ENCODE peak calls at places on chromosomes 12 and 14, in four cellular contexts. W is IMR-90, L is mesendoderm, S is H1. B is an unnamed sample.

GRCh38 chr14:33916663-33917565 is 34.0 kb downstream of the EGLN3 start:
- DNase-seq in W (no peak), L (peak; percentile 62), S (no peak), B (no peak)

GRCh38 chr12:8734873-8735381 is 37.1 kb downstream of the RIMKLB start:
- DNase-seq in W (peak; percentile 19), L (no peak), S (no peak), B (no peak)

GRCh38 chr12:109880049-109880931 is at the start of gene GLTP:
- DNase-seq in W (peak; percentile 63), L (peak; percentile 91), S (peak; percentile 91), B (peak; percentile 95)

GRCh38 chr12:40663781-40664180 is 28.5 kb upstream of the CNTN1 start:
- DNase-seq in W (no peak), L (no peak), S (no peak), B (no peak)

GRCh38 chr12:85781751-85782150 is 54.5 kb downstream of the RASSF9 start:
- DNase-seq in W (no peak), L (no peak), S (no peak), B (no peak)

GRCh38 chr12:9944404-9944803 is 12.2 kb upstream of the CLEC2A start:
- DNase-seq in W (no peak), L (no peak), S (no peak), B (no peak)

GRCh38 chr12:130049666-130050065 is 112.6 kb upstream of the FZD10 start:
- DNase-seq in W (no peak), L (peak; percentile 58), S (no peak), B (peak; percentile 58)

GRCh38 chr12:12717586-12718381 is 616 bp downstream of the CDKN1B start:
- DNase-seq in W (no peak), L (peak; percentile 55), S (peak; percentile 56), B (peak; percentile 53)

GRCh38 chr12:115857160-115857920 is 420.2 kb downstream of the MED13L start:
- DNase-seq in W (no peak), L (no peak), S (no peak), B (no peak)

GRCh38 chr12:46332260-46332659 is 40.3 kb downstream of the SLC38A2 start:
- DNase-seq in W (peak; percentile 77), L (no peak), S (no peak), B (no peak)

GRCh38 chr14:101881426-101881825 is 82.9 kb upstream of the DYNC1H1 start:
- DNase-seq in W (no peak), L (no peak), S (no peak), B (no peak)

GRCh38 chr12:103766028-103766427 is 75.0 kb downstream of the NT5DC3 start:
- DNase-seq in W (no peak), L (no peak), S (no peak), B (no peak)

GRCh38 chr12:1047898-1048660 is 57.1 kb downstream of the ERC1 start:
- DNase-seq in W (no peak), L (peak; percentile 12), S (no peak), B (no peak)

DNA sequence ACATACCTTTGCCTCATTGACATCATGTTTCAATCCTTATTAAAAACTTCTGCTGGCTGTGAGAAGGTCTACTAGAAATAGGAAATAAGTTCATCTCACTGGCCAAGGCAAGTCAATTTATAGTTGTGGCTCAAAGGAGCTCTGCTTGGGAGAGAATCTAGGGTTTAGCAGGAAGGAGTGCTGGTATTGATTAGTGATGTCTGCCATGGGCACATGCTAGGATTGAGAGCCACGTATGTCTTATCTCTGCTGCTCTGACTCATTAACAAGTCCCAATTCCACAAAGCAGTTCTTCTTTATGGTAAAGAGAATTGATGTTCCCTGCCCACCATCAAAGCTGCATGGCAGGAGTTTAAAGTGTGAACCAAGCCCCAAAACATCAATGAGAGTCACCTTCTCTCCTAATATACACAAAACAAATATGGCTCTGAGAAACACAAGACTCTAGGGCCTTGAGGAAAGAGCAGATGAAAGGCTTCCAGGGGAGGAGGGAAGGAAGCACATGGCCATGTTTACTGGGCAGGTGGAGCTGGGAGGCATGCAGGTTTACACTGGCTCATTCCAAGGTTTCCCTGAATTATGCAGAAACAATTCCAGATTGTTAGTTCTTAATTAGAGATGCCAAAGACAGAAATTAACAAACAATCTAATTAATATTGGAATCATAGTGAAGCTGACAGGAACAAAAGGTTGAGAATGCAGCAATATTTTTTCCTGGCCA is 931.9 kb upstream of the TMEM132C start:
- DNase-seq in W (no peak), L (peak; percentile 1), S (no peak), B (no peak)
- H2BK5ac ChIP-seq in W (no peak overlapping the region), L (no peak overlapping the region), S (no peak overlapping the region), B (no peak overlapping the region)

GRCh38 chr12:51695241-51696010 is 104.4 kb downstream of the SCN8A start:
- DNase-seq in W (peak; percentile 56), L (peak; percentile 4), S (no peak), B (no peak)

GRCh38 chr12:51694146-51694545 is 103.1 kb downstream of the SCN8A start:
- DNase-seq in W (no peak), L (no peak), S (no peak), B (no peak)

GRCh38 chr12:51689972-51690371 is 98.9 kb downstream of the SCN8A start:
- DNase-seq in W (no peak), L (no peak), S (no peak), B (no peak)

GRCh38 chr12:51693569-51693968 is 102.5 kb downstream of the SCN8A start:
- DNase-seq in W (no peak), L (no peak), S (no peak), B (no peak)

DNA sequence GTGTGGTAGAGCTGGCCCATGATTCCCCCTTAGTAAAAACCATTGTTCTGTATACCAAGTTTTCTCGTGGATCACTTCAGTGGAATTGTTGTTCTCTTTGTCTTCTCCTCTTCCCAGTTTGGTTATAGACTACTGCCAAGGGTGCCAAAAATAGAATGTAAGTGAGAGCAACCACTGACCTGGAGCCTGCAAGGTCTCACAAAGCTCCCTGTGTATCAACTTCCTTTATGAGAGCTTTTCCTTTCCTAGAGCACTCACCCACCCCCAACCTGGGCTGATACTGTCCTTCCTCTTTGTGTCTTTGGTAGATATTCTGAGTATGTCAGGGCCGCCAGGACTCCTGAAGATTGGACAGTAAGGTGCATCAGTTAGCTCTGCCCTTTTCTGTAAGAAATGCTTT is 101.0 kb downstream of the SCN8A start:
- DNase-seq in W (no peak), L (no peak), S (no peak), B (no peak)
- H4K5ac ChIP-seq in W (no peak overlapping the region), L (no peak overlapping the region), S (no peak overlapping the region), B (no peak overlapping the region)

DNA sequence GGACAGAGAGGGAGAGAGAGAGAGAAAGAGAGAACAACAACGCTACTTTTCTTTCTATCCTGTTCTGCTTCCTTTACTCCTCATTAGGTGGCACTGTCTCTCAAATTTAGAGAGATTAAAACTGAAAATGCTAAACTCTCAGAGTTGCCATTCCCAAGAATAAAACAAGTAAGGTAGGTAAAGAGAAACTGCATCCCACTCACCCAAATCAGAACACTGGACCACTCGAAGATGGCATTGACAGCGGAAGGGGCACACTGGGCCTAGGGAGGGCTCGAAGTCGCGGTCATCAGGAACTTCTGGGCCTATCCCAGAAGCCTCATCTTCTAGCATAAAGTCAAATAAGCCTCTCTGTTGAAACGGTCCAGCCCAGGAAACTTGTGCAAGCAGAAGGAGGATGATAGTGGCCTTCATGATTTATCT is 4.5 kb downstream of the DCN start:
- DNase-seq in W (peak; percentile 62), L (peak; percentile 15), S (no peak), B (no peak)
- H2BK5ac ChIP-seq in W (peak overlapping the region; percentile 100), L (no peak overlapping the region), S (no peak overlapping the region), B (no peak overlapping the region)

DNA sequence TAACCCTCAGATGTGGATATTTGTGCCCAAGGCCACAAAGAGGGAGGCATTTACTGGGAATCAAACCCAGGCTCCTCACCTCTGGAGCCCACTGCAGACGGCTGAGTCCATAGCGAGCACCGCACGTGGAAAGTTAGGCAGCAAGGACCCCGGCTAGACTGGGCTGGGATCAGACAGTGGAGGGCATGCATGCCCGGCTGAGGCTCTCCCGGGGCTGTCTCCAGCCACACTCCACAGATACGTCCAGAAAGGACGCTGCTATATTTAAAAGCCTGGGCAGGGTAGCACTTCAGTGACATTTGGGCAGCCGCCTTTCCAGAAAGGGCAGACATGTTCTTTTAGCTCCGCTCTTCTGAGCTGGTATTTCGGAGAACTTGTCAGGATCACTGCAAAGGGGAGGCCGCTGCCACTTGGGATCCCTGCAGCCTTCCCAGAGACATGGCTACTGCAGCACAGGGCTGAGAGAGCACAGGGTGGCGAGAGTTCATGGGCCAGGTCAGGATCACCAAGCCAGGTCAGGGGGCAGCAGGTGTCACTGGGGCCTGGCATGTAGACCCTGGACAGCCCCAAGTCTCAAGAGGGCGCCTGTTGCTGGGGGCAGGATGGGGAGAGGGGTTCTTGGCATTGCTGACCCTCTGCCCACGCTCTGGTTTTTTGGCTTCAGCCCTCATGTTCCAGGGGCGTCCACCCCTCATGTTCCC is 121.7 kb downstream of the PHETA1 start:
- DNase-seq in W (no peak), L (no peak), S (no peak), B (no peak)
- H4K5ac ChIP-seq in W (no peak overlapping the region), L (no peak overlapping the region), S (no peak overlapping the region), B (no peak overlapping the region)

DNA sequence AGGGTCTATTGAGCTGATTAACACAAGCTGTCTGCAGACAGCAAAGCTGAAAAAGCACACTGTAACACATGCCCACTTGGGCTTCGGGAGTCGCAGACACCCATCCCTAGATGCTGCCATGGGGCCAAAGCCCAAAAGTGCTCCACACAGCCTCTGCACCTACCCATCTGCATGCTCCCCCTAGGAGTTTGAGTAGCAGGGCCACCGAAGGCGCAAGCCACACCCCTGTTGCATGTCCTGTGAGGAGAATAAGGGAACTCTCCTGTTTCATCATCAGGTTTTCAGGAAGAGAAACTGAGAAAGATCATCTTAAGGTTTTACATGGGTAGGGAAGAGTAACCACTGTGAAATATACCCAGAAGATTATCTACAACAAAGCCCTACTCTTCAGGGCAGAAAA is 5.6 kb upstream of the ST8SIA1 start:
- DNase-seq in W (no peak), L (no peak), S (no peak), B (no peak)
- H2BK5ac ChIP-seq in W (no peak overlapping the region), L (no peak overlapping the region), S (no peak overlapping the region), B (no peak overlapping the region)

GRCh38 chr14:38210168-38210567 is 2.5 kb downstream of the SSTR1 start:
- DNase-seq in W (peak; percentile 86), L (no peak), S (no peak), B (no peak)
- H4K5ac ChIP-seq in W (no peak overlapping the region), L (no peak overlapping the region), S (no peak overlapping the region), B (no peak overlapping the region)

DNA sequence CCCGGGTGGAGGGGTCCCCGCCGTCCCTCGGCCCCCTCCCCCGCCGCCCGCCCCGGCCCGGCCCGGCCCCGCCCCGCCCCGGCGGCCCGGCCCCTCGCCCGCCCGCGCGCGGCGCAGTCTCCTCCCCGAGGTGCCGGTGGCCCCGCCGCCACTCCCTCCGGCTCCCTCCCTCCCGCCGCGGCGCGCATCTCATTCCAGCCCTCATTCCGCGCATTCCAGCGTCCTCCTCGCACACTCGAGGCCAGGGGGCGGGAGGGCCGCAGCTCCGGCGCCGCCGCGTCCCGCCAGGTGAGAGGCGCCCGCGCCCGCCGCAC is at the start of gene TEAD4:
- DNase-seq in W (peak; percentile 74), L (peak; percentile 95), S (peak; percentile 87), B (peak; percentile 92)
- H2BK5ac ChIP-seq in W (peak within 1 kb of the TSS; percentile 87), L (peak within 1 kb of the TSS; percentile 81), S (peak within 1 kb of the TSS; percentile 97), B (no peak within 1 kb of the TSS)

DNA sequence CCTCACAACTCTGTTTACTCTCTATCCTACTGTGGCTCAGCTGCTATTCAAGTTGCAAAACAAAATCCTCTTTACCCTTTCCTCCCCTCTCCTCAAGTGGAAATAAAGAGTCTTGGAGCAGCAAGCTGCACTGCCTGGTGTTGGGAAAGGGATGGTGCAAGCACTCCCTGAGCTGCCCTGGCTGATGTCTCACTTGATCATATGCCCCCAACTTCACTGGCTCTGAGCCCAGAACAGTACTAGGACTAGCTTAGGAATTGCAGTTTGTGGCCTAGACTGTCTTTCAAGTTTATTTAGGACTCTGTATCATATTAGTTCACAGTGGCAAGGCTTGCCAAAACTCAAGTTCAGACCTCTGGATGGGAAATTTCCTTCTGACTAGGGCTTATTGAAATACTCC is 1683.8 kb upstream of the SEL1L start:
- DNase-seq in W (peak; percentile 96), L (no peak), S (no peak), B (no peak)
- H4K5ac ChIP-seq in W (no peak overlapping the region), L (no peak overlapping the region), S (no peak overlapping the region), B (no peak overlapping the region)

GRCh38 chr12:6065872-6066217 is 58.6 kb downstream of the VWF start:
- DNase-seq in W (no peak), L (no peak), S (no peak), B (no peak)
- H2BK5ac ChIP-seq in W (no peak overlapping the region), L (no peak overlapping the region), S (no peak overlapping the region), B (no peak overlapping the region)

B was measured in H9.